ENCODE peak calls at places on chromosomes 6 and 20, in five cellular contexts. One of them, this sample, is unnamed.

GRCh38 chr6:73586416-73586974 is 65.7 kb upstream of the EEF1A1 start:
- DNase-seq in neuronal stem cell: no peak
- DNase-seq in H9: no peak
- DNase-seq in H1: no peak
- DNase-seq in IMR-90: peak; percentile 41
- DNase-seq in this sample: peak; percentile 74

GRCh38 chr6:5946181-5946580 is 60.5 kb downstream of the NRN1 start:
- DNase-seq in H1: no peak
- DNase-seq in H9: no peak
- DNase-seq in neuronal stem cell: no peak
- DNase-seq in IMR-90: no peak
- DNase-seq in this sample: no peak

GRCh38 chr20:43536817-43537440 is 21.9 kb upstream of the SGK2 start:
- DNase-seq in H1: no peak
- DNase-seq in H9: no peak
- DNase-seq in IMR-90: peak; percentile 33
- DNase-seq in neuronal stem cell: no peak
- DNase-seq in this sample: no peak

GRCh38 chr6:84093405-84094049 is 60.0 kb downstream of the MRAP2 start:
- DNase-seq in H9: no peak
- DNase-seq in IMR-90: no peak
- DNase-seq in neuronal stem cell: no peak
- DNase-seq in H1: no peak
- DNase-seq in this sample: no peak

GRCh38 chr6:80469977-80470376 is 363.5 kb downstream of the BCKDHB start:
- DNase-seq in neuronal stem cell: no peak
- DNase-seq in H9: no peak
- DNase-seq in H1: no peak
- DNase-seq in IMR-90: no peak
- DNase-seq in this sample: no peak

GRCh38 chr6:10033223-10033829 is 381.5 kb downstream of the TFAP2A start:
- DNase-seq in neuronal stem cell: no peak
- DNase-seq in H9: no peak
- DNase-seq in H1: peak; percentile 3
- DNase-seq in IMR-90: no peak
- DNase-seq in this sample: no peak

GRCh38 chr20:37796733-37797132 is 102.9 kb downstream of the CTNNBL1 start:
- DNase-seq in H1: no peak
- DNase-seq in neuronal stem cell: no peak
- DNase-seq in IMR-90: no peak
- DNase-seq in H9: no peak
- DNase-seq in this sample: no peak

GRCh38 chr6:169831450-169832246 is 80.2 kb downstream of the ERMARD start:
- DNase-seq in H1: peak; percentile 79
- DNase-seq in neuronal stem cell: peak; percentile 82
- DNase-seq in H9: peak; percentile 93
- DNase-seq in IMR-90: peak; percentile 36
- DNase-seq in this sample: peak; percentile 47

GRCh38 chr6:15073344-15073789 is 172.5 kb upstream of the JARID2 start:
- DNase-seq in H1: no peak
- DNase-seq in H9: no peak
- DNase-seq in neuronal stem cell: no peak
- DNase-seq in IMR-90: peak; percentile 18
- DNase-seq in this sample: no peak

GRCh38 chr20:19565721-19566120 is 192.3 kb upstream of the RIN2 start:
- DNase-seq in neuronal stem cell: no peak
- DNase-seq in IMR-90: no peak
- DNase-seq in H1: no peak
- DNase-seq in H9: no peak
- DNase-seq in this sample: no peak

GRCh38 chr20:39960522-39961420 is 728.3 kb downstream of the MAFB start:
- DNase-seq in IMR-90: no peak
- DNase-seq in H9: peak; percentile 47
- DNase-seq in neuronal stem cell: no peak
- DNase-seq in H1: no peak
- DNase-seq in this sample: no peak

GRCh38 chr6:148885920-148886845 is 139.4 kb downstream of the UST start:
- DNase-seq in H1: no peak
- DNase-seq in IMR-90: no peak
- DNase-seq in H9: no peak
- DNase-seq in neuronal stem cell: peak; percentile 51
- DNase-seq in this sample: no peak
- H2BK15ac ChIP-seq in H1: no peak overlapping the region
- H2BK15ac ChIP-seq in IMR-90: peak overlapping the region; percentile 69
- H2BK15ac ChIP-seq in H9: no peak overlapping the region
- H2BK15ac ChIP-seq in neuronal stem cell: no peak overlapping the region
- H2BK15ac ChIP-seq in this sample: no peak overlapping the region

DNA sequence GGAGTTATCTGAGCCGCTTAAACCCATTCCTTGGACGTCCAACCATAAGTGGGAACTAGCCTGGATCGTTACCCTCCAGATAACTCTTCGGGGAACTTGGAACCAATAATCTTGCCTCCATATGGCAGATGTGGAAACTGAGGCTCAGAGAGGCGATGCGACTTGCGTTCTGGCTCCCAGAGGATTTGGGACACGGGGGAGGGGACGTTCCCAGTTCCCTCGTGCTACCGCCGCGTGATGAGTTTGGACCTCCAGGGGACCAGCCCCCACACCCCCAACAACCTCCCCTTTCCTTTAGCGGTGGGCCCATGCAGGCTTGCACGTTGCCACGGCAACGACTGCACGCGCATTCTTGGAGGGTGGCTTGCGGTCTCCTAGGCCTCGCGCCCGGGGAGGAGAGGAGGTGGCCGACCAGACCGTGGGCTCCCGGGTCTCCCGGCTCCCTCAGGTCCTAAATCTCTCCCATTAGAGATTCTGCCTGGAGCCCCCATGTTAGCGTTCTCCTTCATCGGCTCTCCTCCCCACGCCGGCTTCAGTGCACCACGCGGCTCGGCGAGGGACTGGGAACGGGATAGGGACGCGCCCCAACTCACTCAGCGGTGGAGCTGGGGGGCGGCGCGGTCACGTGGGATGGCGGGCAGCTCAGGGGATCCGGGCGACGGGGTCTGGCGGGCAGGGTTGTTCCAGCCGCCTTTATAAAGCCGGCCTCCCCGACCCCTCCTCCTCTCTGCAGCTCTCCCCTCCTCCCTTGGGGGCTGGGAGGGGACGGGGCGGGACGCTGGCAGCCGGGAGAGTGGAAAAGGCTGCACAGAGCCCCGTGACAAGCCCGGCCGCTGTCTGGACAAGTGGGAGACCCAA is at the start of gene PLTP:
- DNase-seq in neuronal stem cell: peak; percentile 78
- DNase-seq in H9: peak; percentile 80
- DNase-seq in IMR-90: peak; percentile 57
- DNase-seq in H1: no peak
- DNase-seq in this sample: peak; percentile 85
- H4K91ac ChIP-seq in neuronal stem cell: no peak within 1 kb of the TSS
- H4K91ac ChIP-seq in H9: no peak within 1 kb of the TSS
- H4K91ac ChIP-seq in IMR-90: peak within 1 kb of the TSS; percentile 77
- H4K91ac ChIP-seq in H1: peak within 1 kb of the TSS; percentile 91
- H4K91ac ChIP-seq in this sample: peak within 1 kb of the TSS; percentile 64

DNA sequence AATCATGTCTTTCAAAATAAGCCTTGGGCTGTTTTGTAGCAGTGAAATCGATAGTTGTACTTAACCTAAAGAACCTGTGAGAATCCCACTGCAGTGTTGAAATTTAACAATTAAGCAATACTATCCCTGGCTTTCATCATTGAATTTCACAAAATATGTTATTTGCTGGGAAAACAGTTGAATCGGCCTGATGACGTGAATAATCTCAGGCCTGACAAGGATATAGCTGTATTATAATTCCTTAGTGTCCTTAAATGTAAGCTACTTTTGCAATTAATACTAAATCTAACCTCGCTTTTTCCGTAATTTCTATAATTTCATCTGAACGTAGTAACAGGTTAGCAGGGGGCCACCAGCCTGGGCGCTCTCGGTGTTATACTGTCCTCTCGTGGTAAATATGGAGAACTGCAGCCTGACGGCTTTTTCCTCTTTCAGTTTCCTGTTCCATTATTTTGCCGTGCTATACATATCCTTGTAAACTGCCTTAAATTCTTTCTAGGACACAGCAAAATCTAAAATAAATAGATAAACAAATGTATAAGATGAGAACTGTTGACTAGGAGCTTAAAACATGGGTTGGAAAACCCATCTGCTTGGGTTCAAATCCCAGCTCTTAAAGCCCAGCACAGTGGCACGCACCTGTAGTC is 24.0 kb downstream of the MTFR2 start:
- DNase-seq in neuronal stem cell: peak; percentile 42
- DNase-seq in H1: no peak
- DNase-seq in H9: peak; percentile 36
- DNase-seq in IMR-90: peak; percentile 67
- DNase-seq in this sample: peak; percentile 70
- H3K4ac ChIP-seq in neuronal stem cell: no peak overlapping the region
- H3K4ac ChIP-seq in H1: no peak overlapping the region
- H3K4ac ChIP-seq in H9: no peak overlapping the region
- H3K4ac ChIP-seq in IMR-90: peak overlapping the region; percentile 9
- H3K4ac ChIP-seq in this sample: no peak overlapping the region

DNA sequence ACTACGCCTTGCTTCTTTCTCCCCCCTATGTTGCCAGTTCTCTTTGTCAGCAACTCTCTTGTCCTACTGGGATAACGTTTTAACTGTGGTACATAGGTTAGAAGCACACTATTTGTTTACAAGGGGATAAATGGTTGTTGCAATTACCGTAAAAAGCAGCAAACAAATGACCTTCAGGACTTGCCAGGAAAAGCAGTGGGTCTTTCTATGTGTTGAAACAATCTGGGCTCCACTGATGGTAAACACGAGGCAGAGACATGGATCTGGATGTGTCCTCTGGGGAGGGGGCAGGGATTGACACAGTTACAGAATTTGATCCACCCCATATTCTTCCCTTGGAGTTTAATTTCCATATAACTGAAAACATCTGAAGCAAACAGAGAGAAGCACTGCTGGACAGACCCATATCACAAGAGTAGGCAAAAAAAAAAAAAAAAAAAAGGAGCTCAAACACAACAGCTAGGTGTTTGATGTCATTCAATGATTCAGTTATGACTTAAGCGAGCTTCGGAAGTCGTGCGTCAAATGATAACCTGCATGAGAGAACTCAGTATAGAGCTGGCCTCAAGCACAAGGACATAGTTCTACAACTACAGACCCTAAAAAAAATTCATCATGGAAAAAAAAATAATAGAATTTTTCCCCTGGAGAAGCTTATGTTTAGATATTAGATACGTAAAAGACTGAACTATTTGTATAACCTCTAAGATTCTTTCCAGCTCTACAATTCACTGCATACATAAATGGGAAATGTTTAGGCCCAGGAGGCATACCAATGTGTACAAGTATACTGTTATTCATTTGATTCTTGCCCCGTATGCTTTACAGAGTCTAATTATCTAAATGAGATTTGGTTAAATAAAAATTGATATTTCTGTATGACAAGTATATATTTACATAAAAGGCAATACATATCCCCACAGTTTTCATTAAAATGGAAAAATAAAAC is 127.7 kb downstream of the ALDH8A1 start:
- DNase-seq in H1: no peak
- DNase-seq in neuronal stem cell: no peak
- DNase-seq in IMR-90: peak; percentile 54
- DNase-seq in H9: no peak
- DNase-seq in this sample: peak; percentile 40
- H2BK15ac ChIP-seq in H1: no peak overlapping the region
- H2BK15ac ChIP-seq in neuronal stem cell: no peak overlapping the region
- H2BK15ac ChIP-seq in IMR-90: peak overlapping the region; percentile 91
- H2BK15ac ChIP-seq in H9: no peak overlapping the region
- H2BK15ac ChIP-seq in this sample: no peak overlapping the region

DNA sequence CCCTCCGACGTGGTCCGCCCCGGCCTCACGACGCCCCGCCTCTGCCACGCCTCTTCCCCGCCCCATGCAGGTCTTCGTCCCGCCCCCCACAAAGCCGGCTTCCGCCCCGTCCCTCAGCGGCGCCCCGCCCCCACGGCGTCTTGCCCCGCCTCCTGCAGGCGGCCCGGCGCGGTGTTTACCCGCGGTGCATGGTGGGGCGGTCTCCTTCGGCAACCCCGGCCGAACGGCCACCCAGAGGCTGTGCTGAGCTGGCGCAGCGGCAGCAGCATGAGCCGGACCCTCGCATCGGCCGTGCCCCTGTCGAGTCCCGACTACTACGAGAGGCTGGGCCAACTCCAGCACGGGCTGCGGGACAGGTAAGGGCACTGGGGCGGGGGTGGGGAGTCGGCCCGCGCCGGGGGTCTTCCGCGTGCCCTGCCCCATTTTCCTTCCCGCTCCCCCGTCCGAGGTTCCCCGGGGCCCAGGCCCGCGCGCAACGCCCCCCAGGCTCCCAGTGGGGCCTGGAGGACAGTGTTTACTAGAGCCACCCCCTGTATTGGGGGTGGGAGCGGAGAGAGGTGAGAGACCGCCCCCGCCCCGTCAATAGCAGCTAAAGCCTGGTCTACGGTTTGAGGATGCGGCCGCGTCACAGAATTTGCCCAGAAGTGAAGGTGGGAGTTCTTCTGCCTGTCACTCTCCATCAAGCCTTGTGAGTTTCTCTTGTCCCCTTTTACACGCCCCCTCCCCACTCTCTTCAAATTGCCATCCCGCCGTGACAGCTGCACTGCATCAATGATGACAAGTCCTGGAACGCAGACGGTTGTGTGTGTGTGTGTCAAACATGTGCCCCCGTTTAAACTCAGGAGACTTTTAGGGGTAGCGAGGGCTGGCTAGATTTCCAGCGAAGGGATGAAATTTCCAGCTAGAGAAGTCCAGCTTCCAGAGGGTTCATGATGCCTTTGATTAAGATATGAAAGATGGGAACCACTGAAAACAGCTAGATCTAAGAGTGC is at the start of gene KIZ:
- DNase-seq in IMR-90: peak; percentile 92
- DNase-seq in H9: peak; percentile 96
- DNase-seq in H1: peak; percentile 90
- DNase-seq in neuronal stem cell: peak; percentile 96
- DNase-seq in this sample: peak; percentile 93
- H4K91ac ChIP-seq in IMR-90: no peak within 1 kb of the TSS
- H4K91ac ChIP-seq in H9: no peak within 1 kb of the TSS
- H4K91ac ChIP-seq in H1: peak within 1 kb of the TSS; percentile 44
- H4K91ac ChIP-seq in neuronal stem cell: no peak within 1 kb of the TSS
- H4K91ac ChIP-seq in this sample: peak within 1 kb of the TSS; percentile 50

DNA sequence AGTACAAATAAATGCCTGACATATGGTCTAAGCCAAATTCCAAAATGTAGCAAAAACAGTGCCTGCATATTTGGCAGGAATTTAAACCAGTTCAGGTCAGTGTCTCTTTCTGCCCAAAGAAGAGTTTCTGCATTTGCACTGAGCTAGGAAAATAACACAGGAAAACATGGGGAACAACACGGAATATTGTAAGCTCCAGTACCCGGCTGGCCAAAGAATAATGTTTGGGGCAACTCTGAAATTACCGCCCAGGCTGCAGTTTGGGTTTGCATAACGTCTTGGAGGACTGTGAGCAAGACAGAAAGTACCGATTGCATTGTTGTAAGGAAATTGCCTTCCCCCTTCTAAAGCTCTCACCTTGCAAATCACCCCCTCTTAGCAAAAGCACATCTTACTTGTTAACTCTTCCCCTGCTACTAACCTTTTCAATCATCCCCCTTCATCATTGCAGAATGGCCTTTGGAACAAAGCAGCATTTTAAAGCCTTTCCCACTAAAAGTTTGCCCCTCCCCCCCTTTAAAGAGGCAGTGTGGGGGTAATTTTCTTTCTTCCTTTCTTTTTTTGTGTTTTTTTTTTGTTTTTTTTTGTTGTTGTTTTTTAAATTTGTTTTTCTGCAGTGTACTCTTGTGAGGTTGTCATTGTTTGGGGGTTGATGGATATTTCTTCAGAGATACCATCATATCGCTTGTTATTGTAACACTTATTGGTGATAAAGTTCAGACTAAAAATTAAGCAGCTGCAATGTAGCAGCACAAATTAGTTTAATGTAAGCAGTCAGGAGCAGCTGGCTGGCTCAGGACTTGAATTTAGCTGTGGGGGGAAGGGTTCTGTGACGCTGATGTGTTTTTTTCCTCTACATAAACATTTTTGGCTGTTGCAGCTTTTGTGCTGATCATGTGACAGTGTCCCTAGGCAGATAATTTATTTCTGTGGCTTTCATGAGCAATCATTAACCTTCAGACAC is 100.0 kb upstream of the CITED2 start:
- DNase-seq in IMR-90: peak; percentile 66
- DNase-seq in H9: no peak
- DNase-seq in H1: no peak
- DNase-seq in neuronal stem cell: no peak
- DNase-seq in this sample: peak; percentile 84
- H3K4ac ChIP-seq in IMR-90: peak overlapping the region; percentile 32
- H3K4ac ChIP-seq in H9: no peak overlapping the region
- H3K4ac ChIP-seq in H1: no peak overlapping the region
- H3K4ac ChIP-seq in neuronal stem cell: no peak overlapping the region
- H3K4ac ChIP-seq in this sample: peak overlapping the region; percentile 54

This sample was measured in mesenchymal stem cell.